ENCODE peak calls at places on chromosomes 16 and 17, in four cellular contexts. M is A549, D is body of pancreas, X is heart right ventricle. K is an unnamed sample.

GRCh38 chr17:50365165-50365564 is 7.8 kb downstream of the MRPL27 start:
- DNase-seq in M (no peak), D (no peak), X (no peak), K (no peak)

GRCh38 chr16:49492090-49492801 is 118.6 kb downstream of the C16orf78 start:
- DNase-seq in M (peak; percentile 15), D (peak; percentile 37), X (peak; percentile 63), K (no peak)

GRCh38 chr17:9445424-9445823 is 130.2 kb downstream of the STX8 start:
- DNase-seq in M (no peak), D (no peak), X (no peak), K (no peak)

GRCh38 chr16:22721497-22722100 is 92.4 kb upstream of the HS3ST2 start:
- DNase-seq in M (no peak), D (no peak), X (no peak), K (no peak)

GRCh38 chr17:80927791-80928216 is 63.8 kb upstream of the CHMP6 start:
- DNase-seq in M (no peak), D (no peak), X (no peak), K (no peak)

GRCh38 chr17:17420561-17421269 is 56.1 kb upstream of the MED9 start:
- DNase-seq in M (no peak), D (peak; percentile 40), X (peak; percentile 85), K (no peak)

GRCh38 chr17:73489991-73490390 is 154.3 kb downstream of the SDK2 start:
- DNase-seq in M (no peak), D (no peak), X (no peak), K (no peak)

GRCh38 chr17:59366773-59367656 is 35.6 kb downstream of the YPEL2 start:
- DNase-seq in M (no peak), D (peak; percentile 90), X (no peak), K (no peak)

GRCh38 chr16:8720080-8720966 is 45.9 kb downstream of the ABAT start:
- DNase-seq in M (no peak), D (peak; percentile 49), X (no peak), K (no peak)

GRCh38 chr17:46722662-46723285 is 95.7 kb downstream of the WNT3 start:
- DNase-seq in M (no peak), D (no peak), X (no peak), K (no peak)

GRCh38 chr17:63361182-63361581 is 84.9 kb downstream of the CYB561 start:
- DNase-seq in M (no peak), D (no peak), X (peak; percentile 16), K (no peak)

GRCh38 chr17:8100149-8100548 is 12.6 kb upstream of the ALOX12B start:
- DNase-seq in M (no peak), D (no peak), X (no peak), K (no peak)

GRCh38 chr16:65012357-65012756 is 109.5 kb downstream of the CDH11 start:
- DNase-seq in M (no peak), D (no peak), X (no peak), K (no peak)

GRCh38 chr17:66541461-66542182 is 239.2 kb downstream of the PRKCA start:
- DNase-seq in M (no peak), D (no peak), X (no peak), K (no peak)

GRCh38 chr17:18071751-18072150 is 16.0 kb upstream of the DRG2 start:
- DNase-seq in M (no peak), D (no peak), X (no peak), K (no peak)

GRCh38 chr16:19289805-19290490 is 4.4 kb downstream of the CLEC19A start:
- DNase-seq in M (no peak), D (no peak), X (no peak), K (no peak)

GRCh38 chr16:22217890-22218730 is 12.0 kb downstream of the EEF2K start:
- DNase-seq in M (peak; percentile 45), D (no peak), X (peak; percentile 46), K (no peak)

GRCh38 chr17:301681-302299 is 50.8 kb downstream of the RPH3AL start:
- DNase-seq in M (no peak), D (no peak), X (peak; percentile 70), K (no peak)

GRCh38 chr17:17181666-17182600 is 24.2 kb downstream of the PLD6 start:
- DNase-seq in M (no peak), D (no peak), X (no peak), K (no peak)

GRCh38 chr17:63714550-63715277 is 14.8 kb upstream of the LIMD2 start:
- DNase-seq in M (no peak), D (no peak), X (no peak), K (no peak)

GRCh38 chr17:45924332-45924820 is 30.0 kb downstream of the MAPT start:
- DNase-seq in M (no peak), D (no peak), X (no peak), K (no peak)

GRCh38 chr16:74563828-74564263 is 43.1 kb downstream of the GLG1 start:
- DNase-seq in M (peak; percentile 41), D (no peak), X (no peak), K (no peak)

GRCh38 chr17:37789166-37789565 is 44.3 kb upstream of the HNF1B start:
- DNase-seq in M (no peak), D (no peak), X (no peak), K (no peak)

GRCh38 chr16:58038219-58038641 is 12.7 kb downstream of the MMP15 start:
- DNase-seq in M (no peak), D (no peak), X (no peak), K (no peak)

GRCh38 chr16:66844342-66845079 is at the start of gene CA7:
- DNase-seq in M (no peak), D (no peak), X (no peak), K (no peak)

GRCh38 chr16:10930755-10931093 is 11.5 kb downstream of the DEXI start:
- DNase-seq in M (no peak), D (no peak), X (no peak), K (no peak)

GRCh38 chr16:10927497-10928112 is 14.7 kb downstream of the DEXI start:
- DNase-seq in M (no peak), D (no peak), X (no peak), K (no peak)

GRCh38 chr16:10931133-10931532 is 11.1 kb downstream of the DEXI start:
- DNase-seq in M (no peak), D (no peak), X (no peak), K (no peak)

GRCh38 chr16:10931977-10932632 is 10.2 kb downstream of the DEXI start:
- DNase-seq in M (no peak), D (no peak), X (no peak), K (no peak)

DNA sequence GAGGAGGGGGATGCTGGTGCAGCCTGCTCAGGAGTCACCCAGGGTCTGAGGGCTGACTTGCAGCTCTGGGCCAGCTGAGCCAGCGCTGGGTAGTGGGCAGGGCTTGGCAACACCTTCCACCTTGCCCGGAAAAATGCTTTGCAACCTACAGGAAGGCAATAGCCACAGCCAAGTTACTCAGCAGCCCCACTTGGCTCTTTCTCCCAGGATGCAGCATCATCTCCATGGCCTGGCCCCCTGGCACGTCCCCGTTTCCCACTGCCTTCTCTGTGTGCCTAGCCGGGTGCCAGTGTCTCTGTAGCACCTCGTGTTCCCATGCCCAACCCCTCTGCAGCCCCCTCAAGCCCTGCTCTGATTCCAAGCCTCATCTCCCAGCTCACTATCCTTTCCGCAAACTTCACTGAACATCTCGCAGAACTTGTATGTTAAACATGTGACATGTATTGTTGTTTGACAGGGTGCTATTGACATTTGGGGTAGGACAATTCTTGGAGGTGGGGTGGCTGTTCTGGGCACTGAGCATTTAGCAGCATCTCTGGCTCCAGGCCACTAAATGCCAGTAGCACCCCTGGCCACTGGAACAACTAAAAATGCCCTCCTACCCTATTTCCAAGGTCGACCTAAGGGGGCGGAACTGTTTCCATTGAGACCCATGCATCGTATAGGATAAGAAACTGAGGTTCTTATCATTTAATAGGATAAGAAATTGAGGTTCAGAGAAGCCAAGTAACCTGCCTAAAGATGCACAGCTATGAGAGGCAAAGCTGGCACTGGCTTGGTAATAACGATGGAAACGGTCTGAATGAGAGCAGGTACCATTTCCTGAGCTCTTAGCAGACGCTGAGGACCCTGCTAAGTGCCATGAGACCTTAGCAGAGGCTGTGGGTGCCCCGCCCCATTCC is 12.2 kb downstream of the DEXI start:
- DNase-seq in M (no peak), D (no peak), X (no peak), K (no peak)
- H3K4me3 ChIP-seq in M (no peak overlapping the region), D (no peak overlapping the region), X (no peak overlapping the region), K (no peak overlapping the region)

DNA sequence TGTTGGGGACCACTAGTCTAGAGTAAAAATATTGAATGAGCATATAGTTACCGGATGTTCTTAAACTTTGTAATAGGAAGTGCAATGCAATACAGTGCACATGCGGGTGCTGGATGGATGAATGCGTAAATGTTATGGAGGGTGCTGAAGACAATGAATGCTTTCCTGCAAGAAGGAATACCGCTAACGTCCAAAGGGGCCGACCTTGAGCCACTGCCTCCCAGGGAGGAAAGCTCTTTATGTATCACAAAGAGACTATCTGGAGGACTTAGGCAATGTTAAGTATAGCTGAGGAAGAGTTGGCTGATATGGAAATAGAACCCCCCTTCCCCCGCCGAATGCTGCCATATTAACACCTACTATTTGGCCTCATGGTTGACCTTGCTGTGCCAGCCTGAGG is 27.5 kb upstream of the SHCBP1 start:
- DNase-seq in M (peak; percentile 12), D (no peak), X (no peak), K (no peak)
- TF ChIP-seq CTCF in M (no peak), D (no peak), X (no peak), K (no peak)

DNA sequence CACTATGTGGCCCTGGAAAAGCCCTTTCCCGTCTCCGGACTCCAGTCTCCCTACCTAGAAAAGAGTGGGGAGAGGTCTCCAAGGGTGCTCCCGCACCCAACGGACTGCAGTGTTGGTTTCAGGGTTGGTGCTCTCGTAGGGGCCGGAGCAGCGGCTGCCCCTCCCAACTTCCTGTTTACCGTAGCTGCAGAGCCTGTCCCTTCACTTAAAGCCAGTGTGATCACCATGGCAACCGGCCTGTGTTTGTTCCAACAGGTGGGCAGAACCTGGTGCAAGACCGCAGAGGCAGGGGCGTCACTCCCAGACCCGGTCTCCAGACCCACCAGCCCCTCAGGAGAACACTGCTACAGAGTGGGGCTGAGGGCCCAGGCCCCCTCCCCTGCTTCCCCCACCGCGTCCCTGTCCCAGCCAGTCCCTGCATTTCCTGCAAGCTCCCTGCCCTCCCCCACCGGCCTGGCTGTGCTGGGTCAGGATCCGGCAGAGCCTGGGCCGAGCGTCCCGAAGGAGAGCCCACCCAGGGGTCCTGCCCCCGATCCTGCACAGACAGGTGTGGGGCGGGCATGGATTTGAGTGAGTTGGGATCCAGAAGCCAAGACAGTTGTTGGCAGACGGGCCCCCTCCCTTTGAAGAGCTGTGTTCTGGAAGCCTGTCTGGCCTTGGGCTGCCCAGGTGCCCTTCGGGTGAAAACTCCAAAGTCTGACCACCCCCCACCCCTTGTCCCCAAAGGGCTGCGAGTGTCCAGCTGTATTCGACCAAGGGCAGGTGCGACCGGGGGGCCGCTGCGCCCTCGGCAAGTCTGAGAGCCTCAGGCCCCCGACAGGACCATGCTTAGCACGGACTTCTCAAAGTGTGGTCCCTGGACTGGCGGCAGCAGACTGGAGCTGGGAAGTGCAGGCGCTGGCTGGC is 1.5 kb upstream of the BAIAP3 start:
- DNase-seq in M (peak; percentile 82), D (peak; percentile 79), X (peak; percentile 64), K (no peak)
- H3K4me3 ChIP-seq in M (no peak overlapping the region), D (no peak overlapping the region), X (peak overlapping the region; percentile 1), K (no peak overlapping the region)

GRCh38 chr16:4511441-4512082 is 27.0 kb downstream of the CDIP1 start:
- DNase-seq in M (peak; percentile 71), D (peak; percentile 74), X (peak; percentile 45), K (no peak)
- TF ChIP-seq CTCF in M (peak; percentile 49), D (peak; percentile 47), X (peak; percentile 48), K (peak; percentile 76)

DNA sequence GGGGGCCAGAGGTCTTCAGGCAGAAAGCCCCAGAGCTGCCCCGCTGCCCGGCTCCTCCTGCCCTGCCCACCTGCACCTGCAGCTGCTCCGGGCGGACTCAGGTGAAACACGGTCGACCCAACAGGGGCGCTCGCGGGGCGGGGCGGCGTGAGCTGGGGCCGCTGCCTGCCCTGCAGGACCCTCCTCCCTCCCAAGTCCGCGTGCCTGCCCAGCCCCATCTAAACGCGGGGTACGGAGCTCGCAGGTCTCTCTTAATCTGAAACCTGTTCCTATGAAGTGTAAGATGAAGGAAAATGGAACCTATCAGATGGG is 28.1 kb downstream of the GNPTG start:
- DNase-seq in M (no peak), D (no peak), X (no peak), K (no peak)
- H3K4me3 ChIP-seq in M (peak overlapping the region; percentile 70), D (peak overlapping the region; percentile 17), X (no peak overlapping the region), K (peak overlapping the region; percentile 27)

K was measured in AG04449.